ENCODE peak calls at places on chromosomes 2 and 18, in ten cellular contexts. O is fibroblast of lung, C is astrocyte, K is GM23248, B is PC-3, Y is GM23338, S is hepatocyte, L is neural progenitor cell, F is endothelial cell of umbilical vein, A is MM.1S. G is an unnamed sample.

GRCh38 chr2:215966951-215967350 is 46.4 kb downstream of the MREG start:
- DNase-seq in O (no peak), C (no peak), K (no peak), B (peak; percentile 68), Y (no peak), S (no peak), L (no peak), F (peak; percentile 18), A (no peak), G (no peak)

GRCh38 chr2:104487381-104487780 is 366.5 kb upstream of the POU3F3 start:
- DNase-seq in O (peak; percentile 39), C (peak; percentile 39), K (peak; percentile 4), B (peak; percentile 5), Y (no peak), S (no peak), L (no peak), F (no peak), A (no peak), G (no peak)

GRCh38 chr2:1594281-1595171 is 149.8 kb downstream of the PXDN start:
- DNase-seq in O (no peak), C (no peak), K (no peak), B (no peak), Y (no peak), S (no peak), L (peak; percentile 31), F (no peak), A (no peak), G (no peak)

GRCh38 chr2:128354731-128355470 is 36.2 kb upstream of the HS6ST1 start:
- DNase-seq in O (peak; percentile 33), C (no peak), K (peak; percentile 69), B (no peak), Y (no peak), S (no peak), L (no peak), F (no peak), A (no peak), G (peak; percentile 9)

GRCh38 chr2:23497063-23497462 is 112.1 kb downstream of the KLHL29 start:
- DNase-seq in O (peak; percentile 79), C (peak; percentile 74), K (peak; percentile 12), B (peak; percentile 20), Y (peak; percentile 46), S (no peak), L (no peak), F (peak; percentile 75), A (no peak), G (peak; percentile 74)

GRCh38 chr2:63056309-63057065 is 5.9 kb downstream of the OTX1 start:
- DNase-seq in O (no peak), C (no peak), K (peak; percentile 51), B (no peak), Y (peak; percentile 77), S (peak; percentile 28), L (peak; percentile 90), F (no peak), A (peak; percentile 35), G (no peak)

GRCh38 chr18:76169733-76170132 is 325.3 kb downstream of the ZNF516 start:
- DNase-seq in O (no peak), C (no peak), K (no peak), B (peak; percentile 15), Y (no peak), S (no peak), L (no peak), F (no peak), A (peak; percentile 23), G (no peak)

GRCh38 chr2:181123798-181124217 is 143.4 kb downstream of the UBE2E3 start:
- DNase-seq in O (peak; percentile 50), C (peak; percentile 28), K (no peak), B (no peak), Y (peak; percentile 14), S (no peak), L (no peak), F (peak; percentile 45), A (peak; percentile 82), G (peak; percentile 76)

GRCh38 chr18:63890226-63890949 is 2.9 kb downstream of the SERPINB2 start:
- DNase-seq in O (no peak), C (no peak), K (no peak), B (no peak), Y (no peak), S (no peak), L (no peak), F (no peak), A (no peak), G (no peak)

GRCh38 chr2:237870754-237871651 is 11.6 kb downstream of the RAMP1 start:
- DNase-seq in O (no peak), C (no peak), K (no peak), B (no peak), Y (no peak), S (peak; percentile 2), L (no peak), F (no peak), A (no peak), G (no peak)
- TF ChIP-seq EZH2 in O (no peak), C (no peak), K (no peak), B (no peak), Y (no peak), S (no peak), L (no peak), F (no peak), A (no peak), G (no peak)

GRCh38 chr2:9249036-9249800 is 42.6 kb downstream of the ASAP2 start:
- DNase-seq in O (peak; percentile 70), C (peak; percentile 49), K (peak; percentile 94), B (peak; percentile 63), Y (no peak), S (no peak), L (no peak), F (peak; percentile 57), A (no peak), G (no peak)

GRCh38 chr2:9251154-9252001 is 44.8 kb downstream of the ASAP2 start:
- DNase-seq in O (peak; percentile 84), C (peak; percentile 78), K (peak; percentile 95), B (peak; percentile 79), Y (no peak), S (peak; percentile 44), L (no peak), F (peak; percentile 81), A (no peak), G (no peak)

GRCh38 chr2:9250498-9251153 is 44.0 kb downstream of the ASAP2 start:
- DNase-seq in O (no peak), C (no peak), K (no peak), B (no peak), Y (no peak), S (no peak), L (no peak), F (no peak), A (no peak), G (no peak)

GRCh38 chr2:9248363-9248762 is 41.8 kb downstream of the ASAP2 start:
- DNase-seq in O (no peak), C (no peak), K (no peak), B (no peak), Y (no peak), S (no peak), L (no peak), F (no peak), A (no peak), G (no peak)

GRCh38 chr2:9250091-9250490 is 43.5 kb downstream of the ASAP2 start:
- DNase-seq in O (no peak), C (no peak), K (no peak), B (no peak), Y (no peak), S (no peak), L (no peak), F (no peak), A (no peak), G (no peak)
- H3K4me2 ChIP-seq in O (peak overlapping the region; percentile 32), C (peak overlapping the region; percentile 54), K (peak overlapping the region; percentile 56), B (peak overlapping the region; percentile 51), Y (no peak overlapping the region), S (no peak overlapping the region), L (no peak overlapping the region), F (peak overlapping the region; percentile 29), A (no peak overlapping the region), G (no peak overlapping the region)

DNA sequence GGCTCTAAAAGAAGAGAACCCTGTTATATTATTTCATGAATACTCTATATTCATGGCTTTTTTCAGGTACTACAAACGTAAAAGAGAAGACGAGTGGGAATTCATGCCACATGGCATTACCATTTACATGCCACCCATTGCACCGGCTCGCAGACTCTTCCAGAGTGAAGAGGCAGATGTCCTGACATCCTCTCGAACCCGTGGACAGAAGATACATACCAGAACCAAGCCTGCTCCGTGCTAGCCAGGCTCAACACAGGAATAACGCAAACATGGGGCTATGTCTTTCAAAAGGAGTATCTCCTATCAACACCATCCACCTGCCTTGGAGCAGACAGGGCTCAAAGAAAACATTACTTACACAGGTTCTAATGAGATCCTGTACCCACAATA is 168.8 kb downstream of the THADA start:
- DNase-seq in O (no peak), C (no peak), K (no peak), B (no peak), Y (no peak), S (no peak), L (no peak), F (no peak), A (no peak), G (no peak)
- H3K4me1 ChIP-seq in O (peaks cover 4% of the 10 kb centered on the region), C (peaks cover 18% of the 10 kb centered on the region), K (peaks cover 23% of the 10 kb centered on the region), B (peaks cover 57% of the 10 kb centered on the region), Y (no peaks in the 10 kb centered on the region), S (peaks cover 23% of the 10 kb centered on the region), L (no peaks in the 10 kb centered on the region), F (peaks cover 17% of the 10 kb centered on the region), A (peaks cover 49% of the 10 kb centered on the region), G (peaks cover 32% of the 10 kb centered on the region)

GRCh38 chr2:160062283-160063005 is at the start of gene PLA2R1:
- DNase-seq in O (peak; percentile 52), C (peak; percentile 30), K (peak; percentile 64), B (peak; percentile 60), Y (peak; percentile 76), S (peak; percentile 67), L (peak; percentile 78), F (peak; percentile 49), A (no peak), G (no peak)
- TF ChIP-seq EZH2 in O (no peak), C (no peak), K (no peak), B (no peak), Y (no peak), S (no peak), L (peak; percentile 52), F (no peak), A (no peak), G (no peak)

DNA sequence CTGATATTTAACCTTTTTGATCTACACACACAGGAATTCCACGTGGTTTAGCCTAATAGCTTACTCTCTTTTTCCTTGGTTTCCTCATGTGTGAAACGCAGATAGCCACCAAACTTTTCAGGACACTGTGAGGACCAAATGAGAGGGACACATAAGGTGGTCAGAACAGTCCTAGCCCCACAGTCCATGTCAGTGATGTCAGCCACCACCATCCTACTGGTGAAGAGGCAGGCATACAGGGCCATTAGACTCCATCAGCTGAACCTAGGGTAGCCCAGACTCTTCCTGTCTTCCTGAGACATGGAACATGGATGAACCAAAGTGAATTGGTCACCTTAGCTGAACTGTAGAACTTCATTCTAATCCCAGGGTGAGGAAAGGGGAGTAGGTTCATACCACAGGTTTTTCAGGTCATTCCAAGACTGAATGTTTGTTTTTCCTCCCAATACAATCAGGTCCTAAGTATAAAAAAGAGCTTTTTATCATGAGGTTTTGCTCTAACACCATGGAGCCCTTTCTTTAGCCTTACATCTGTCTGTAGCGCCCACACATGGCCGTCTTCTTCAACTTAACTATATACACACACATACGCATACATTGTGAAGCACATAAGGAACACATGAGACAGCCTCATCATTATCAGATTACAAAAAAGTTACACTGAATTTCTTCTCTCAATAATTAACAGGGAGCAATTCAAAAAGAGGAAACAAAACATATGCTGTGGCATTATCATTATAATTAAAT is 18.4 kb upstream of the NFE2L2 start:
- DNase-seq in O (no peak), C (no peak), K (no peak), B (no peak), Y (no peak), S (no peak), L (no peak), F (no peak), A (no peak), G (no peak)
- H3K4me2 ChIP-seq in O (no peak overlapping the region), C (no peak overlapping the region), K (no peak overlapping the region), B (no peak overlapping the region), Y (no peak overlapping the region), S (no peak overlapping the region), L (no peak overlapping the region), F (no peak overlapping the region), A (no peak overlapping the region), G (no peak overlapping the region)

GRCh38 chr2:157871415-157871814 is 4.7 kb downstream of the ACVR1 start:
- DNase-seq in O (peak; percentile 39), C (peak; percentile 22), K (no peak), B (no peak), Y (no peak), S (no peak), L (no peak), F (no peak), A (no peak), G (no peak)
- H3K4me1 ChIP-seq in O (peaks cover 6% of the 10 kb centered on the region), C (peaks cover 17% of the 10 kb centered on the region), K (peaks cover 24% of the 10 kb centered on the region), B (peaks cover 16% of the 10 kb centered on the region), Y (peaks cover 61% of the 10 kb centered on the region), S (peaks cover 11% of the 10 kb centered on the region), L (peaks cover 20% of the 10 kb centered on the region), F (peaks cover 27% of the 10 kb centered on the region), A (no peaks in the 10 kb centered on the region), G (peaks cover 14% of the 10 kb centered on the region)